ENCODE peak calls at places on chromosomes 7 and 10, in eight cellular contexts. E, F, Y, Q, T, W, C and K are unnamed samples.

GRCh38 chr7:86148501-86148900 is 495.2 kb upstream of the GRM3 start:
- DNase-seq in E (no peak), F (no peak), Y (no peak), Q (no peak), T (no peak), W (no peak), C (no peak), K (no peak)

GRCh38 chr10:100006241-100006886 is 3.4 kb downstream of the DNMBP start:
- DNase-seq in E (peak), F (no peak), Y (no peak), Q (no peak), T (no peak), W (no peak), C (peak), K (peak)

GRCh38 chr10:33715303-33715702 is 380.8 kb upstream of the NRP1 start:
- DNase-seq in E (no peak), F (no peak), Y (no peak), Q (no peak), T (no peak), W (no peak), C (no peak), K (no peak)

GRCh38 chr7:593324-594115 is 73.9 kb upstream of the PDGFA start:
- DNase-seq in E (no peak), F (no peak), Y (no peak), Q (no peak), T (no peak), W (no peak), C (no peak), K (no peak)

GRCh38 chr7:139153832-139154231 is 44.3 kb upstream of the ZC3HAV1 start:
- DNase-seq in E (peak), F (no peak), Y (no peak), Q (no peak), T (no peak), W (no peak), C (peak), K (no peak)

GRCh38 chr10:26721561-26721960 is 24.1 kb downstream of the PDSS1 start:
- DNase-seq in E (no peak), F (no peak), Y (no peak), Q (no peak), T (peak), W (no peak), C (no peak), K (no peak)

GRCh38 chr10:11610855-11611247 is 599 bp downstream of the USP6NL start:
- DNase-seq in E (peak), F (peak), Y (peak), Q (peak), T (peak), W (peak), C (peak), K (peak)

GRCh38 chr10:23693398-23693797 is 254.5 kb downstream of the OTUD1 start:
- DNase-seq in E (no peak), F (no peak), Y (no peak), Q (no peak), T (no peak), W (no peak), C (peak), K (no peak)

GRCh38 chr10:100653238-100653956 is 92.0 kb upstream of the PAX2 start:
- DNase-seq in E (no peak), F (no peak), Y (no peak), Q (no peak), T (no peak), W (no peak), C (no peak), K (no peak)

GRCh38 chr7:1754345-1754908 is 84.3 kb downstream of the ELFN1 start:
- DNase-seq in E (no peak), F (no peak), Y (no peak), Q (no peak), T (no peak), W (no peak), C (no peak), K (no peak)

GRCh38 chr10:82396886-82397285 is 521.9 kb downstream of the NRG3 start:
- DNase-seq in E (no peak), F (no peak), Y (no peak), Q (no peak), T (no peak), W (no peak), C (no peak), K (no peak)

GRCh38 chr10:71234970-71235681 is 22.8 kb downstream of the UNC5B start:
- DNase-seq in E (peak), F (no peak), Y (no peak), Q (no peak), T (no peak), W (peak), C (no peak), K (no peak)

GRCh38 chr10:15700078-15700477 is 19.6 kb downstream of the ITGA8 start:
- DNase-seq in E (no peak), F (no peak), Y (no peak), Q (no peak), T (no peak), W (no peak), C (no peak), K (no peak)

GRCh38 chr7:36280840-36281812 is 108.5 kb upstream of the ANLN start:
- DNase-seq in E (peak), F (peak), Y (peak), Q (peak), T (peak), W (peak), C (peak), K (peak)

GRCh38 chr7:29243777-29244655 is 49.4 kb downstream of the CHN2 start:
- DNase-seq in E (no peak), F (no peak), Y (no peak), Q (no peak), T (no peak), W (no peak), C (peak), K (no peak)

GRCh38 chr7:130844811-130845580 is 111.0 kb upstream of the KLF14 start:
- DNase-seq in E (peak), F (no peak), Y (no peak), Q (no peak), T (peak), W (no peak), C (peak), K (no peak)

GRCh38 chr10:15313034-15313433 is 58.1 kb downstream of the FAM171A1 start:
- DNase-seq in E (no peak), F (no peak), Y (no peak), Q (peak), T (no peak), W (no peak), C (no peak), K (no peak)

GRCh38 chr7:44622342-44623151 is 16.1 kb downstream of the OGDH start:
- DNase-seq in E (peak), F (no peak), Y (no peak), Q (no peak), T (no peak), W (no peak), C (no peak), K (no peak)

GRCh38 chr10:64397125-64397524 is 875.9 kb downstream of the REEP3 start:
- DNase-seq in E (no peak), F (no peak), Y (no peak), Q (no peak), T (no peak), W (no peak), C (no peak), K (no peak)

GRCh38 chr7:101598422-101598957 is 30.6 kb downstream of the MYL10 start:
- DNase-seq in E (no peak), F (peak), Y (no peak), Q (no peak), T (no peak), W (no peak), C (no peak), K (no peak)

GRCh38 chr10:9010093-9010492 is 955.6 kb downstream of the GATA3 start:
- DNase-seq in E (no peak), F (no peak), Y (no peak), Q (no peak), T (no peak), W (no peak), C (no peak), K (no peak)

GRCh38 chr10:43846187-43846680 is 197.6 kb upstream of the ZNF32 start:
- DNase-seq in E (peak), F (no peak), Y (no peak), Q (no peak), T (no peak), W (no peak), C (no peak), K (no peak)

GRCh38 chr10:127915324-127915723 is 8.4 kb downstream of the PTPRE start:
- DNase-seq in E (no peak), F (no peak), Y (no peak), Q (no peak), T (no peak), W (no peak), C (no peak), K (no peak)

GRCh38 chr10:43809211-43809930 is 160.7 kb upstream of the ZNF32 start:
- DNase-seq in E (peak), F (no peak), Y (no peak), Q (no peak), T (peak), W (no peak), C (no peak), K (no peak)

GRCh38 chr7:121334875-121335648 is 6.3 kb downstream of the WNT16 start:
- DNase-seq in E (peak), F (no peak), Y (no peak), Q (no peak), T (no peak), W (no peak), C (no peak), K (no peak)

GRCh38 chr7:75537731-75538130 is 45.6 kb downstream of the SPDYE5 start:
- DNase-seq in E (no peak), F (no peak), Y (no peak), Q (peak), T (no peak), W (no peak), C (no peak), K (peak)

GRCh38 chr7:123460616-123461015 is 73.8 kb downstream of the IQUB start:
- DNase-seq in E (peak), F (no peak), Y (no peak), Q (no peak), T (no peak), W (no peak), C (peak), K (no peak)

GRCh38 chr7:73565675-73566342 is 8.3 kb upstream of the BCL7B start:
- DNase-seq in E (no peak), F (no peak), Y (no peak), Q (no peak), T (no peak), W (no peak), C (no peak), K (peak)

GRCh38 chr10:79445217-79445707 is at the start of gene ZCCHC24:
- DNase-seq in E (no peak), F (peak), Y (no peak), Q (peak), T (no peak), W (peak), C (peak), K (no peak)

GRCh38 chr7:274262-274661 is 15.7 kb upstream of the FOXL3 start:
- DNase-seq in E (no peak), F (no peak), Y (no peak), Q (no peak), T (no peak), W (no peak), C (no peak), K (no peak)

GRCh38 chr7:23544913-23545354 is 13.2 kb upstream of the TRA2A start:
- DNase-seq in E (peak), F (no peak), Y (no peak), Q (no peak), T (no peak), W (no peak), C (peak), K (no peak)

GRCh38 chr7:71286924-71287323 is 155.0 kb downstream of the GALNT17 start:
- DNase-seq in E (no peak), F (no peak), Y (peak), Q (no peak), T (no peak), W (no peak), C (no peak), K (no peak)

GRCh38 chr10:88477343-88478085 is 105.6 kb downstream of the RNLS start:
- DNase-seq in E (no peak), F (no peak), Y (no peak), Q (no peak), T (no peak), W (peak), C (no peak), K (no peak)

GRCh38 chr7:134452419-134452827 is 6.5 kb downstream of the AKR1B1 start:
- DNase-seq in E (no peak), F (no peak), Y (no peak), Q (no peak), T (no peak), W (peak), C (no peak), K (no peak)

GRCh38 chr10:69734797-69735468 is 66.8 kb upstream of the COL13A1 start:
- DNase-seq in E (no peak), F (no peak), Y (no peak), Q (no peak), T (no peak), W (peak), C (no peak), K (no peak)

DNA sequence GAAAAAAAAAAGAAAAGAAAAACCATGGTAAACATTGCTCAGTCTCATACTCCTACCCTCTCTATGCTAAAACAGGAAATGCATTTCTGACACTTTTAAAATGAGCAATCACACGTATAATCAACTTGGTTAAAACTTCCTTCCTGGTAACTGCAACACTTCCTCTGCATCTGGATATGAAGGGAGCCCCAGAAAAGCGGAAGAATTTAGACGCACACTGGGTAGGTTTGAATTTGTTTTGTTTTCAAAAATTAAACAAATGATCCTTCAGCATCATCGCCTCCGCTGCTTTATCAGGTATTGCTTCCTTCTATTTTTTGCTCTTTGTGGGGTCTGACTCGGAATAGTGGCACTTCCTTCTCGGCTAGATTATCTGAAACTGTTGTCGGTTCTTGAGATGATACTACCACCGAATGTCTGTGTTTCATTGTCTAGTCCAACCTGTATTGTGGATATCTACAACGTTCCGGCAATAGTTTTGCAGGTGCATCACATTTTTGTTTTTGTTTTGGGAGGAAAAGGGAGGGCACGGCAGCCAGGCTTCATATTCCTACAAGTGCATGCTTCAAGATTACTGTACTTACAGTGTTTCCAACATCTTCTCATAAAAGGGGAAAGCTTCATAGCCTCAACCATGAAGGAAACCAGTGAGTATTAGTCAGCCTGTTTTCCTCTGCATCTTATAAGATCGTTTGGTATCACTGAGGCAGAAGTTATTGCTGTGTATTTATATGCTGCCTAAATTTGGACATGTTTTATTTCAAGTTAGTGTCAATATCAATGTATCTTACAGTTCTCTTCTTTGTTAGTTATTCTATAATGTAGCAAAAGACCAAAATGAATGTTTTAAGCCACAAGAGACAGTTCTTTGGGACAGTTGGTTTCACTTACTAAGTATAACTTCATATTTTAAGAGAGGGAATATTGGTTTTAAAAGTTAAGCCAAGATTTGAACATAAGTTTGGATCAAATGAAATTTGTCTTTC is at the start of gene PIK3CG:
- DNase-seq in E (no peak), F (no peak), Y (no peak), Q (no peak), T (no peak), W (no peak), C (no peak), K (no peak)
- TF ChIP-seq POLR2A in E (no peak), F (peak), Y (no peak), Q (no peak), T (no peak), W (no peak), C (no peak), K (no peak)

GRCh38 chr7:151237244-151238189 is 5.2 kb downstream of the CHPF2 start:
- DNase-seq in E (no peak), F (no peak), Y (no peak), Q (peak), T (no peak), W (peak), C (no peak), K (peak)
- TF ChIP-seq POLR2A in E (no peak), F (no peak), Y (no peak), Q (no peak), T (no peak), W (no peak), C (no peak), K (no peak)

DNA sequence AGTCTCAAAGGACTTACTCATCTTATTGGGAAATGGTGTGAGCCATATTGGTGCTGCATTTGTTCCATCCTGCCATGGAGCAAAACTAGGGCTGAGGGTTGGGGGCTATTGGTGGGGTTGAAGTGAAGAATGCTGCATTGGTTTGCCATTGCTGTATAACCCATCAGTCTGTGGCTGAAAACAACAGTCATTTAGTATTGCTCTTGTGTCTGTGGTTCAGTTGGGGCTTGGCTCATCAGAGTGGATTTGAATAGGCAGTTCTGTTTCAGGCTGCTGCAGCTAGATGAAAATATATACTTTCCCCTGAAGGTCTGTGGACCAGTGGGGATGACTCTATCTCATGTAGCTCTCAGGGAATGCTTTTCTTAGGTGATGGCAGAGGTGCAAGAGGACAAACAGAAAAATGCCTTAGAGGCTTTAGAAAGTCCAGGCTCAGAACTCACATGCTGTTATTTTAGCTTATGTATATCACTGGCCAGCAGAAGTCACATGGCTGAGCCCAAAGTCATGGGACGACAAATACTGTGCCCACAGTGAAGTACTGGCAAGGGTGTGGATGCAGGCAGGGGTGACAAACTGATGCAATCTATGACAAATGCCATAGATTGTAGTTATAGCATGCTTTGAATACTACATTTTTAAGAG is 15.2 kb upstream of the EXOC6 start:
- DNase-seq in E (no peak), F (no peak), Y (no peak), Q (no peak), T (no peak), W (peak), C (no peak), K (no peak)
- TF ChIP-seq POLR2A in E (no peak), F (no peak), Y (no peak), Q (no peak), T (no peak), W (no peak), C (no peak), K (no peak)

DNA sequence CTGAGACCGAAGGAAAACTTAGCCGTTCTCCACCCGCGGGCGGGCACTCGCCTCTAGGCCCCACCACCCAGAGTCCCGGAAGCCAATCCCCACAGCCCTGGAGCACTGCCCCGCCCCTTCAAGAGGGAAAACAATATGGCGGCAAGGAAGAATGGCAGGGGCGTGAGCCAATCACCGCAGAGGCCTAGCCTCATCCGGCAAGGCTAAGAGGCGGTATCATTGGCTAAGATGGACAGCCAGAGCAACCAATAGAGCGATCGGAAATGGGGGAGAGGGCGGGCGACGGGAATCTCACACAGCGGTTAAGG is 529 bp downstream of the ACTR1A start:
- DNase-seq in E (peak), F (peak), Y (peak), Q (peak), T (peak), W (peak), C (peak), K (peak)
- TF ChIP-seq POLR2A in E (no peak), F (no peak), Y (no peak), Q (no peak), T (no peak), W (no peak), C (no peak), K (no peak)

DNA sequence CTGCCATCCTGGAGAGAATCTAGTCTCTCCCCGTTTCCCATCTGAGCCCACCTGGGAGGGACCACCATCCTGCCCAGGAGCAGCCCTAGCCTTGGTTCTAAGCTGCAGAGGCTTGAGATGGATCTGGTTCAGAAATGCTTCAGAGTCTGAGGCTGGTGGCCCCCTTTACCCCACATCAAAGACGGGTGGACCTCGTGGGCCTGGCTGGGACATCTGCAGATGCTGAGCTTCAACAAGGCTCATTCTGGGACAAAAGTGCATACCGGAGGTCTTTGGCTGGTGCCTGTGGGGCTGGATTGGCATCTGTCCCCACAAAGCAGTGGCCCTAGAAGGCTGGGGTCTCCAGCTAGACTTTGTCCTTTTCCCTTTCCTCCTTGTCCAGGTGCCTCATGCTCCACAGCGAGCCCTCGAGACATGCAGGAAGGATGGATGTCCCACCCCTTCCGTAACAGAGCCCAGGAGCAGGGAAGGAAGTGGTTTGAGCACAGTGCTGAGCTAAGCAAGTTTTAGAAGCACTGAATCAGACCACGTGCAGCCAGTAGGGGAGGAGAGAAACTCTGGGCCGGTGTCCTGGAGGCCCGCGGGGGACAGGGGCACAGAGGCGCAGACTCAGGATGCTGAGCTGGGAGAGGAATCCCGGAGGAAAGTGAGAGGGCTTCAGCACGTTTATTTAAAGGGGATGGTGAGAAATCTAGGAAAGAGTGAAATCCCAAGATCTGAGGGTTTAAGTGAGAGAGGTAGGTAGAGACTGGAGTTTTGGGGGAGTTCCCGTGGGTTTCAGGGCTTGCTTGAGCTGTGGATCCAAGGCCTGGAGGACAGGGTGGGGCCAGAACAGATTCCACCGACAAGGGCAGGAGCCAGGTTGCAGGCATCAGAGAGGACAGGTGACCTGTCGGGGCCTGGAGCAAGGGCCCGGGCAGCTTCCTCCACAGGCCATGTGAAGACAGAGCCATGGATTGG is 4.6 kb upstream of the IRF5 start:
- DNase-seq in E (no peak), F (peak), Y (no peak), Q (peak), T (peak), W (peak), C (no peak), K (peak)
- TF ChIP-seq POLR2A in E (no peak), F (no peak), Y (no peak), Q (no peak), T (peak), W (no peak), C (no peak), K (no peak)

GRCh38 chr10:4121531-4122380 is 336.7 kb upstream of the KLF6 start:
- DNase-seq in E (no peak), F (peak), Y (no peak), Q (no peak), T (no peak), W (no peak), C (no peak), K (no peak)
- TF ChIP-seq POLR2A in E (no peak), F (peak), Y (no peak), Q (no peak), T (no peak), W (no peak), C (no peak), K (no peak)